ENCODE peak calls at places on chromosomes 5 and 9, in seven cellular contexts. L is Calu3, W is progenitor cell of endocrine pancreas, B is RPMI7951, Q is cardiac fibroblast, G is sciatic nerve, O is adipocyte. E is an unnamed sample.

GRCh38 chr9:89850633-89851325 is 246.0 kb downstream of the GADD45G start:
- DNase-seq in L (no peak), W (no peak), B (no peak), Q (peak), G (no peak), O (peak), E (peak)

GRCh38 chr5:141514330-141515111 is 25.6 kb downstream of the PCDHGC5 start:
- DNase-seq in L (no peak), W (no peak), B (no peak), Q (peak), G (no peak), O (peak), E (peak)

GRCh38 chr5:148090780-148091221 is 27.0 kb downstream of the SPINK5 start:
- DNase-seq in L (peak), W (no peak), B (no peak), Q (no peak), G (no peak), O (no peak), E (no peak)

GRCh38 chr9:89522261-89522978 is 24.5 kb upstream of the SEMA4D start:
- DNase-seq in L (no peak), W (no peak), B (no peak), Q (no peak), G (peak), O (no peak), E (no peak)

GRCh38 chr5:103744159-103744558 is 181.6 kb upstream of the NUDT12 start:
- DNase-seq in L (no peak), W (no peak), B (peak), Q (peak), G (no peak), O (peak), E (peak)

GRCh38 chr9:135612437-135612836 is 26.9 kb downstream of the GLT6D1 start:
- DNase-seq in L (no peak), W (no peak), B (no peak), Q (no peak), G (no peak), O (no peak), E (no peak)

GRCh38 chr5:1908931-1909330 is 26.2 kb upstream of the IRX4 start:
- DNase-seq in L (no peak), W (no peak), B (no peak), Q (no peak), G (peak), O (no peak), E (no peak)

GRCh38 chr9:87286506-87286905 is 211.2 kb upstream of the DAPK1 start:
- DNase-seq in L (no peak), W (no peak), B (no peak), Q (no peak), G (no peak), O (no peak), E (no peak)

GRCh38 chr5:113510836-113511451 is 2.5 kb upstream of the YTHDC2 start:
- DNase-seq in L (peak), W (no peak), B (peak), Q (peak), G (no peak), O (peak), E (peak)

GRCh38 chr5:8908055-8908683 is 637.7 kb downstream of the SEMA5A start:
- DNase-seq in L (peak), W (peak), B (peak), Q (peak), G (no peak), O (peak), E (peak)

GRCh38 chr5:103151156-103151555 is 31.1 kb downstream of the PPIP5K2 start:
- DNase-seq in L (no peak), W (no peak), B (no peak), Q (no peak), G (no peak), O (no peak), E (no peak)

GRCh38 chr9:37241340-37241739 is 121.0 kb downstream of the ZCCHC7 start:
- DNase-seq in L (no peak), W (no peak), B (no peak), Q (no peak), G (no peak), O (no peak), E (no peak)

GRCh38 chr9:132670816-132671371 is 630 bp downstream of the GTF3C4 start:
- DNase-seq in L (peak), W (peak), B (peak), Q (peak), G (no peak), O (peak), E (peak)

GRCh38 chr9:130699047-130699446 is 5.5 kb downstream of the EXOSC2 start:
- DNase-seq in L (no peak), W (no peak), B (no peak), Q (no peak), G (no peak), O (no peak), E (no peak)

GRCh38 chr9:111896942-111897830 is 572 bp downstream of the UGCG start:
- DNase-seq in L (no peak), W (peak), B (no peak), Q (peak), G (peak), O (peak), E (peak)

GRCh38 chr9:4077499-4078102 is 222.3 kb downstream of the GLIS3 start:
- DNase-seq in L (peak), W (peak), B (peak), Q (peak), G (peak), O (peak), E (peak)

GRCh38 chr9:113646491-113646890 is 183.0 kb downstream of the RGS3 start:
- DNase-seq in L (no peak), W (no peak), B (no peak), Q (no peak), G (peak), O (no peak), E (no peak)

GRCh38 chr5:91302958-91303357 is 80.2 kb downstream of the ARRDC3 start:
- DNase-seq in L (no peak), W (no peak), B (no peak), Q (no peak), G (no peak), O (no peak), E (no peak)

GRCh38 chr9:18379073-18379811 is 94.7 kb upstream of the ADAMTSL1 start:
- DNase-seq in L (peak), W (no peak), B (peak), Q (no peak), G (no peak), O (peak), E (peak)

GRCh38 chr5:180060192-180060591 is 11.4 kb downstream of the RNF130 start:
- DNase-seq in L (no peak), W (no peak), B (no peak), Q (no peak), G (no peak), O (no peak), E (no peak)

GRCh38 chr5:42404366-42404765 is 18.9 kb upstream of the GHR start:
- DNase-seq in L (no peak), W (no peak), B (no peak), Q (peak), G (no peak), O (no peak), E (no peak)

GRCh38 chr9:27184556-27185351 is 75.7 kb downstream of the TEK start:
- DNase-seq in L (no peak), W (no peak), B (no peak), Q (peak), G (no peak), O (no peak), E (peak)

GRCh38 chr9:92963831-92964606 is 16.7 kb downstream of the FGD3 start:
- DNase-seq in L (no peak), W (no peak), B (no peak), Q (no peak), G (no peak), O (no peak), E (no peak)

GRCh38 chr9:72324974-72325373 is 40.0 kb downstream of the ZFAND5 start:
- DNase-seq in L (no peak), W (no peak), B (no peak), Q (no peak), G (no peak), O (no peak), E (no peak)

GRCh38 chr9:129290606-129291005 is 112.5 kb upstream of the IER5L start:
- DNase-seq in L (no peak), W (no peak), B (no peak), Q (no peak), G (peak), O (no peak), E (no peak)

GRCh38 chr9:15499108-15499507 is 11.7 kb downstream of the PSIP1 start:
- DNase-seq in L (no peak), W (no peak), B (no peak), Q (no peak), G (no peak), O (peak), E (peak)

GRCh38 chr5:125480901-125481300 is 734.5 kb upstream of the ZNF608 start:
- DNase-seq in L (no peak), W (no peak), B (peak), Q (no peak), G (no peak), O (no peak), E (no peak)

GRCh38 chr5:77168187-77168883 is 42.1 kb upstream of the PDE8B start:
- DNase-seq in L (no peak), W (no peak), B (peak), Q (peak), G (no peak), O (peak), E (peak)

E was measured in EH.